ENCODE peak calls at places on chromosome X, in four cellular contexts. G is endodermal cell, N is renal cortical epithelial cell, E is GM04504. M is an unnamed sample.

GRCh38 chrX:105837227-105837626 is 14.9 kb downstream of the NRK start:
- DNase-seq in N (peak; percentile 94), E (peak; percentile 51), G (no peak), M (peak; percentile 56)

GRCh38 chrX:134604701-134605271 is 53.5 kb downstream of the PLAC1 start:
- DNase-seq in G (no peak), E (no peak), N (peak; percentile 16), M (no peak)

GRCh38 chrX:73562986-73563739 is at the start of gene CHIC1:
- DNase-seq in G (peak; percentile 90), E (no peak), N (peak; percentile 45), M (no peak)

GRCh38 chrX:118423558-118423957 is 72.1 kb upstream of the DOCK11 start:
- DNase-seq in N (no peak), E (no peak), G (no peak), M (no peak)

GRCh38 chrX:10104958-10105658 is 51.7 kb upstream of the CLCN4 start:
- DNase-seq in N (no peak), G (no peak), E (no peak), M (no peak)

GRCh38 chrX:136658151-136658550 is 10.2 kb downstream of the CD40LG start:
- DNase-seq in E (no peak), N (no peak), G (no peak), M (no peak)

GRCh38 chrX:154369453-154370299 is 4.8 kb downstream of the FLNA start:
- DNase-seq in E (peak; percentile 87), G (peak; percentile 88), N (peak; percentile 89), M (no peak)

GRCh38 chrX:16924631-16925239 is 21.7 kb upstream of the REPS2 start:
- DNase-seq in E (no peak), G (no peak), N (no peak), M (no peak)

GRCh38 chrX:46185923-46186810 is 359.1 kb downstream of the ZNF674 start:
- DNase-seq in G (no peak), N (no peak), E (no peak), M (no peak)

GRCh38 chrX:7120578-7121219 is 26.8 kb upstream of the STS start:
- DNase-seq in N (peak; percentile 77), G (no peak), E (no peak), M (no peak)

GRCh38 chrX:37347420-37347819 is 1.7 kb upstream of the PRRG1 start:
- DNase-seq in E (no peak), G (no peak), N (peak; percentile 91), M (peak; percentile 74)

GRCh38 chrX:118730500-118731247 is 3.3 kb downstream of the IL13RA1 start:
- DNase-seq in N (peak; percentile 47), E (no peak), G (no peak), M (no peak)

GRCh38 chrX:10008483-10009056 is 41.4 kb downstream of the CLDN34 start:
- DNase-seq in G (no peak), N (no peak), E (no peak), M (no peak)

GRCh38 chrX:123736333-123736921 is 3.6 kb upstream of the THOC2 start:
- DNase-seq in N (peak; percentile 55), E (peak; percentile 28), G (no peak), M (no peak)

GRCh38 chrX:24646745-24647182 is 383 bp downstream of the PCYT1B start:
- DNase-seq in N (no peak), G (no peak), E (no peak), M (no peak)